ENCODE peak calls at places on chromosomes 3 and 15, in four cellular contexts. M is AG08395; K is stimulated activated CD8-positive, alpha-beta memory T cell treated with anti-CD3 and anti-CD28 coated beads, Interleukin-2, amount 100 ng/mL, for 48 hours; C is esophagus muscularis mucosa. A is an unnamed sample.

GRCh38 chr3:24315991-24316390 is 178.7 kb downstream of the THRB start:
- DNase-seq in M (peak), K (no peak), C (no peak), A (no peak)

GRCh38 chr3:160911399-160911798 is 155.4 kb downstream of the PPM1L start:
- DNase-seq in M (no peak), K (no peak), C (no peak), A (no peak)

GRCh38 chr15:63986751-63987341 is 59.4 kb downstream of the DAPK2 start:
- DNase-seq in M (no peak), K (no peak), C (no peak), A (no peak)

GRCh38 chr3:177800565-177800964 is 603.3 kb upstream of the TBL1XR1 start:
- DNase-seq in M (no peak), K (no peak), C (no peak), A (no peak)

GRCh38 chr15:69978603-69979002 is 119.1 kb downstream of the TLE3 start:
- DNase-seq in M (no peak), K (no peak), C (no peak), A (no peak)

GRCh38 chr3:30578986-30579579 is 27.3 kb upstream of the TGFBR2 start:
- DNase-seq in M (no peak), K (no peak), C (no peak), A (no peak)

GRCh38 chr15:62822228-62822627 is 220.3 kb upstream of the TPM1 start:
- DNase-seq in M (no peak), K (no peak), C (no peak), A (no peak)

GRCh38 chr15:63255485-63255990 is 21.9 kb upstream of the APH1B start:
- DNase-seq in M (no peak), K (no peak), C (no peak), A (no peak)

GRCh38 chr15:68553994-68554715 is 24.6 kb upstream of the CORO2B start:
- DNase-seq in M (peak), K (peak), C (peak), A (peak)

GRCh38 chr3:46479696-46480095 is 15.0 kb upstream of the LTF start:
- DNase-seq in M (no peak), K (no peak), C (no peak), A (no peak)

GRCh38 chr3:143122089-143122430 is 2.5 kb downstream of the CHST2 start:
- DNase-seq in M (no peak), K (no peak), C (no peak), A (no peak)

GRCh38 chr15:67745059-67745993 is 80.0 kb upstream of the SKOR1 start:
- DNase-seq in M (no peak), K (no peak), C (no peak), A (no peak)

GRCh38 chr3:32056559-32057290 is 49.7 kb upstream of the GPD1L start:
- DNase-seq in M (no peak), K (no peak), C (no peak), A (no peak)

GRCh38 chr15:84797801-84798200 is 19.4 kb upstream of the ALPK3 start:
- DNase-seq in M (no peak), K (no peak), C (no peak), A (no peak)

GRCh38 chr15:90013503-90013937 is 12.4 kb downstream of the ZNF710 start:
- DNase-seq in M (no peak), K (no peak), C (no peak), A (no peak)

GRCh38 chr15:65655026-65655425 is 33.3 kb downstream of the SLC24A1 start:
- DNase-seq in M (peak), K (no peak), C (no peak), A (no peak)

GRCh38 chr15:75493732-75494131 is 42.2 kb upstream of the SIN3A start:
- DNase-seq in M (no peak), K (no peak), C (no peak), A (no peak)

GRCh38 chr3:102224171-102224570 is 210.6 kb upstream of the ZPLD1 start:
- DNase-seq in M (peak), K (no peak), C (no peak), A (peak)

GRCh38 chr3:33729993-33730392 is 11.9 kb upstream of the CLASP2 start:
- DNase-seq in M (no peak), K (no peak), C (no peak), A (no peak)

GRCh38 chr3:17070560-17070959 is 185.8 kb downstream of the PLCL2 start:
- DNase-seq in M (peak), K (no peak), C (no peak), A (no peak)

GRCh38 chr3:169387751-169388696 is 275.5 kb downstream of the MECOM start:
- DNase-seq in M (no peak), K (no peak), C (no peak), A (no peak)

GRCh38 chr3:6492306-6492705 is 368.6 kb upstream of the GRM7 start:
- DNase-seq in M (no peak), K (no peak), C (no peak), A (no peak)

GRCh38 chr3:186821429-186822367 is 15.4 kb upstream of the RFC4 start:
- DNase-seq in M (peak), K (no peak), C (no peak), A (peak)

GRCh38 chr3:37906734-37907282 is 45.1 kb downstream of the CTDSPL start:
- DNase-seq in M (no peak), K (no peak), C (no peak), A (no peak)

GRCh38 chr15:79296583-79296982 is 14.1 kb downstream of the ANKRD34C start:
- DNase-seq in M (no peak), K (no peak), C (peak), A (peak)

GRCh38 chr3:187678869-187679268 is 8.7 kb upstream of the SST start:
- DNase-seq in M (peak), K (no peak), C (peak), A (peak)

GRCh38 chr3:134013280-134013679 is 16.4 kb downstream of the SLCO2A1 start:
- DNase-seq in M (no peak), K (no peak), C (no peak), A (no peak)

GRCh38 chr3:128399221-128399915 is 67.3 kb downstream of the DNAJB8 start:
- DNase-seq in M (no peak), K (no peak), C (no peak), A (no peak)

GRCh38 chr15:64131547-64131946 is 20.0 kb upstream of the SNX22 start:
- DNase-seq in M (no peak), K (no peak), C (no peak), A (no peak)

GRCh38 chr3:148513066-148513671 is 184.5 kb upstream of the AGTR1 start:
- DNase-seq in M (no peak), K (no peak), C (no peak), A (no peak)

A was measured in RKO.